ENCODE peak calls at places on chromosomes 6 and 20, in nine cellular contexts. F, G, Y, Z, D, I, W, B and L are unnamed samples.

GRCh38 chr20:37741055-37741454 is 47.2 kb downstream of the CTNNBL1 start:
- DNase-seq in F (no peak), G (no peak), Y (peak; percentile 10), Z (no peak), D (no peak), I (peak; percentile 63), W (no peak), B (peak; percentile 35), L (peak; percentile 19)

GRCh38 chr20:8126979-8127378 is 5.1 kb upstream of the PLCB1 start:
- DNase-seq in F (no peak), G (no peak), Y (no peak), Z (no peak), D (peak; percentile 74), I (no peak), W (no peak), B (no peak), L (no peak)

GRCh38 chr20:59805266-59805665 is 128.2 kb downstream of the SYCP2 start:
- DNase-seq in F (no peak), G (no peak), Y (no peak), Z (no peak), D (no peak), I (no peak), W (no peak), B (no peak), L (no peak)

GRCh38 chr6:52416629-52417151 is 3.5 kb upstream of the EFHC1 start:
- DNase-seq in F (peak; percentile 75), G (no peak), Y (peak; percentile 51), Z (no peak), D (peak; percentile 63), I (peak; percentile 55), W (no peak), B (peak; percentile 76), L (peak; percentile 70)

GRCh38 chr6:150143521-150144293 is 863 bp downstream of the PPP1R14C start:
- DNase-seq in F (no peak), G (no peak), Y (no peak), Z (no peak), D (no peak), I (no peak), W (peak; percentile 30), B (no peak), L (no peak)

GRCh38 chr6:100101656-100102055 is 107.6 kb upstream of the MCHR2 start:
- DNase-seq in F (no peak), G (no peak), Y (no peak), Z (no peak), D (no peak), I (peak; percentile 34), W (no peak), B (peak; percentile 57), L (no peak)

GRCh38 chr20:62216636-62217566 is 3.2 kb downstream of the HRH3 start:
- DNase-seq in F (no peak), G (no peak), Y (no peak), Z (no peak), D (no peak), I (no peak), W (no peak), B (no peak), L (no peak)

GRCh38 chr6:131995924-131996323 is 44.8 kb upstream of the CCN2 start:
- DNase-seq in F (no peak), G (peak; percentile 83), Y (peak; percentile 88), Z (no peak), D (peak; percentile 16), I (peak; percentile 94), W (no peak), B (peak; percentile 92), L (peak; percentile 83)

GRCh38 chr6:98200084-98200483 is 634.3 kb upstream of the POU3F2 start:
- DNase-seq in F (no peak), G (no peak), Y (no peak), Z (no peak), D (no peak), I (no peak), W (no peak), B (no peak), L (no peak)

GRCh38 chr6:1382883-1383728 is 6.3 kb upstream of the FOXF2 start:
- DNase-seq in F (no peak), G (no peak), Y (no peak), Z (no peak), D (no peak), I (no peak), W (no peak), B (no peak), L (no peak)

GRCh38 chr6:41881506-41881905 is 13.7 kb downstream of the USP49 start:
- DNase-seq in F (no peak), G (no peak), Y (no peak), Z (no peak), D (no peak), I (no peak), W (no peak), B (no peak), L (no peak)

GRCh38 chr20:8287328-8287727 is 155.3 kb downstream of the PLCB1 start:
- DNase-seq in F (no peak), G (no peak), Y (no peak), Z (no peak), D (no peak), I (no peak), W (no peak), B (no peak), L (no peak)

GRCh38 chr6:37612475-37612874 is 85.2 kb downstream of the MDGA1 start:
- DNase-seq in F (no peak), G (no peak), Y (peak; percentile 16), Z (no peak), D (no peak), I (peak; percentile 35), W (no peak), B (no peak), L (peak; percentile 61)

GRCh38 chr20:61805781-61806180 is 259.9 kb downstream of the TAF4 start:
- DNase-seq in F (no peak), G (no peak), Y (no peak), Z (no peak), D (no peak), I (no peak), W (no peak), B (no peak), L (no peak)

GRCh38 chr6:122524056-122524455 is 52.4 kb upstream of the SERINC1 start:
- DNase-seq in F (no peak), G (no peak), Y (no peak), Z (no peak), D (no peak), I (no peak), W (no peak), B (no peak), L (no peak)

GRCh38 chr6:125182237-125183018 is 28.9 kb downstream of the TPD52L1 start:
- DNase-seq in F (no peak), G (no peak), Y (no peak), Z (no peak), D (no peak), I (no peak), W (no peak), B (no peak), L (no peak)

GRCh38 chr20:17990278-17990972 is 21.6 kb downstream of the MGME1 start:
- DNase-seq in F (no peak), G (no peak), Y (no peak), Z (no peak), D (no peak), I (peak; percentile 80), W (no peak), B (no peak), L (peak; percentile 27)

GRCh38 chr6:33116881-33117711 is 41.3 kb downstream of the HLA-DPB1 start:
- DNase-seq in F (no peak), G (no peak), Y (no peak), Z (no peak), D (no peak), I (no peak), W (no peak), B (no peak), L (peak; percentile 4)

GRCh38 chr6:35919085-35919826 is 1.6 kb downstream of the SRPK1 start:
- DNase-seq in F (no peak), G (no peak), Y (no peak), Z (no peak), D (no peak), I (peak; percentile 71), W (no peak), B (peak; percentile 65), L (no peak)

GRCh38 chr20:53750827-53751393 is 157.3 kb upstream of the ZNF217 start:
- DNase-seq in F (no peak), G (no peak), Y (peak; percentile 74), Z (no peak), D (no peak), I (peak; percentile 77), W (no peak), B (no peak), L (peak; percentile 99)

GRCh38 chr6:15495375-15495901 is 167.4 kb downstream of the DTNBP1 start:
- DNase-seq in F (no peak), G (no peak), Y (no peak), Z (no peak), D (no peak), I (no peak), W (peak; percentile 95), B (no peak), L (peak; percentile 54)

GRCh38 chr6:73942581-73942980 is 246.6 kb downstream of the CD109 start:
- DNase-seq in F (no peak), G (peak; percentile 14), Y (peak; percentile 87), Z (no peak), D (no peak), I (peak; percentile 12), W (no peak), B (peak; percentile 68), L (peak; percentile 18)

GRCh38 chr6:5996701-5997419 is 9.9 kb downstream of the NRN1 start:
- DNase-seq in F (no peak), G (no peak), Y (no peak), Z (no peak), D (no peak), I (peak; percentile 14), W (no peak), B (peak; percentile 33), L (peak; percentile 67)

GRCh38 chr6:95227301-95227700 is 350.0 kb upstream of the MANEA start:
- DNase-seq in F (no peak), G (no peak), Y (no peak), Z (no peak), D (no peak), I (no peak), W (no peak), B (peak; percentile 22), L (no peak)